ENCODE peak calls at places on chromosome 22, in seven cellular contexts. One of them, this sample, is unnamed.

GRCh38 chr22:26687439-26687838 is 30.1 kb downstream of the MIAT start:
- DNase-seq in NCI-H1436 treated with DMSO at 0.1 percent for 48 hours: no peak
- DNase-seq in pancreas: no peak
- DNase-seq in amniotic stem cell: no peak
- DNase-seq in COR-L47: no peak
- DNase-seq in C1 segment of cervical spinal cord: no peak
- DNase-seq in HFF-Myc: no peak
- DNase-seq in this sample: no peak

GRCh38 chr22:39946571-39947407 is 13.4 kb upstream of the TMA7B start:
- DNase-seq in NCI-H1436 treated with DMSO at 0.1 percent for 48 hours: no peak
- DNase-seq in pancreas: no peak
- DNase-seq in amniotic stem cell: no peak
- DNase-seq in COR-L47: peak; percentile 51
- DNase-seq in C1 segment of cervical spinal cord: peak; percentile 15
- DNase-seq in HFF-Myc: no peak
- DNase-seq in this sample: no peak

GRCh38 chr22:46568102-46568809 is 30.8 kb upstream of the CELSR1 start:
- DNase-seq in NCI-H1436 treated with DMSO at 0.1 percent for 48 hours: no peak
- DNase-seq in pancreas: peak; percentile 29
- DNase-seq in amniotic stem cell: no peak
- DNase-seq in COR-L47: no peak
- DNase-seq in C1 segment of cervical spinal cord: no peak
- DNase-seq in HFF-Myc: no peak
- DNase-seq in this sample: no peak

GRCh38 chr22:50677493-50678217 is 5.0 kb downstream of the SHANK3 start:
- DNase-seq in NCI-H1436 treated with DMSO at 0.1 percent for 48 hours: no peak
- DNase-seq in pancreas: peak; percentile 39
- DNase-seq in amniotic stem cell: no peak
- DNase-seq in COR-L47: no peak
- DNase-seq in C1 segment of cervical spinal cord: no peak
- DNase-seq in HFF-Myc: no peak
- DNase-seq in this sample: no peak

GRCh38 chr22:31618057-31618456 is 44.0 kb downstream of the PISD start:
- DNase-seq in NCI-H1436 treated with DMSO at 0.1 percent for 48 hours: peak; percentile 57
- DNase-seq in pancreas: no peak
- DNase-seq in amniotic stem cell: no peak
- DNase-seq in COR-L47: peak; percentile 87
- DNase-seq in C1 segment of cervical spinal cord: no peak
- DNase-seq in HFF-Myc: no peak
- DNase-seq in this sample: no peak

GRCh38 chr22:18035740-18036139 is 11.4 kb upstream of the MICAL3 start:
- DNase-seq in NCI-H1436 treated with DMSO at 0.1 percent for 48 hours: no peak
- DNase-seq in pancreas: peak; percentile 79
- DNase-seq in amniotic stem cell: no peak
- DNase-seq in COR-L47: no peak
- DNase-seq in C1 segment of cervical spinal cord: no peak
- DNase-seq in HFF-Myc: no peak
- DNase-seq in this sample: no peak

GRCh38 chr22:38398609-38399401 is 56.2 kb downstream of the KCNJ4 start:
- DNase-seq in NCI-H1436 treated with DMSO at 0.1 percent for 48 hours: no peak
- DNase-seq in pancreas: peak; percentile 98
- DNase-seq in amniotic stem cell: peak; percentile 39
- DNase-seq in COR-L47: peak; percentile 86
- DNase-seq in C1 segment of cervical spinal cord: peak; percentile 84
- DNase-seq in HFF-Myc: peak; percentile 4
- DNase-seq in this sample: no peak

GRCh38 chr22:37362618-37363017 is 64.7 kb downstream of the ELFN2 start:
- DNase-seq in NCI-H1436 treated with DMSO at 0.1 percent for 48 hours: no peak
- DNase-seq in pancreas: no peak
- DNase-seq in amniotic stem cell: no peak
- DNase-seq in COR-L47: no peak
- DNase-seq in C1 segment of cervical spinal cord: no peak
- DNase-seq in HFF-Myc: peak; percentile 38
- DNase-seq in this sample: no peak

GRCh38 chr22:21603973-21604372 is 25.8 kb downstream of the YDJC start:
- DNase-seq in NCI-H1436 treated with DMSO at 0.1 percent for 48 hours: no peak
- DNase-seq in pancreas: no peak
- DNase-seq in amniotic stem cell: no peak
- DNase-seq in COR-L47: no peak
- DNase-seq in C1 segment of cervical spinal cord: no peak
- DNase-seq in HFF-Myc: no peak
- DNase-seq in this sample: no peak

This sample was measured in HS-27A.